ENCODE peak calls at places on chromosomes 6 and 20, in five cellular contexts. P, A, C, W and F are unnamed samples.

GRCh38 chr20:59749293-59749680 is 144.9 kb downstream of the PHACTR3 start:
- DNase-seq in C (no peak), W (no peak), A (no peak), P (no peak), F (peak; percentile 36)

GRCh38 chr20:3238616-3239025 is 369 bp downstream of the SLC4A11 start:
- DNase-seq in W (no peak), A (no peak), C (no peak), P (no peak), F (no peak)

GRCh38 chr6:134678436-134678889 is 271.4 kb downstream of the ALDH8A1 start:
- DNase-seq in W (peak; percentile 30), A (no peak), P (peak; percentile 65), C (peak; percentile 59), F (peak; percentile 45)

GRCh38 chr6:835476-836160 is 142.7 kb upstream of the EXOC2 start:
- DNase-seq in P (no peak), A (no peak), C (no peak), W (no peak), F (no peak)

GRCh38 chr6:44615621-44616020 is 228.1 kb downstream of the CDC5L start:
- DNase-seq in C (no peak), A (no peak), P (no peak), W (no peak), F (no peak)

GRCh38 chr6:136738178-136739057 is 53.9 kb downstream of the MAP3K5 start:
- DNase-seq in C (no peak), P (peak; percentile 77), A (no peak), W (peak; percentile 42), F (peak; percentile 47)

GRCh38 chr6:35786810-35787209 is 6.0 kb downstream of the CLPSL1 start:
- DNase-seq in C (no peak), A (no peak), W (no peak), P (no peak), F (no peak)

GRCh38 chr20:25984933-25985332 is 288.3 kb upstream of the ZNF337 start:
- DNase-seq in A (peak; percentile 75), P (no peak), C (peak; percentile 70), W (peak; percentile 61), F (peak; percentile 71)

GRCh38 chr20:41889125-41889870 is 271.1 kb upstream of the CHD6 start:
- DNase-seq in A (no peak), P (no peak), W (no peak), C (no peak), F (no peak)

GRCh38 chr6:117206951-117207687 is 58.2 kb upstream of the VGLL2 start:
- DNase-seq in A (peak; percentile 90), C (peak; percentile 15), P (no peak), W (no peak), F (peak; percentile 13)

GRCh38 chr20:4134355-4134834 is 119.0 kb upstream of the RNF24 start:
- DNase-seq in P (no peak), C (no peak), A (no peak), W (no peak), F (no peak)

GRCh38 chr20:64166712-64167615 is 2.7 kb downstream of the MYT1 start:
- DNase-seq in W (no peak), C (no peak), A (no peak), P (no peak), F (no peak)

GRCh38 chr20:41453006-41453950 is 86.7 kb upstream of the EMILIN3 start:
- DNase-seq in A (no peak), P (no peak), C (no peak), W (no peak), F (no peak)

GRCh38 chr6:112571486-112571885 is 224.4 kb downstream of the RFPL4B start:
- DNase-seq in P (no peak), A (no peak), C (peak; percentile 10), W (no peak), F (peak; percentile 19)

GRCh38 chr6:47484616-47485015 is 7.0 kb downstream of the CD2AP start:
- DNase-seq in W (no peak), C (no peak), P (no peak), A (no peak), F (no peak)
- H3K4me1 ChIP-seq in W (no peaks in the 10 kb centered on the region), C (peaks cover 36% of the 10 kb centered on the region), P (peaks cover 3% of the 10 kb centered on the region), A (peaks cover 20% of the 10 kb centered on the region), F (peaks cover 17% of the 10 kb centered on the region)

DNA sequence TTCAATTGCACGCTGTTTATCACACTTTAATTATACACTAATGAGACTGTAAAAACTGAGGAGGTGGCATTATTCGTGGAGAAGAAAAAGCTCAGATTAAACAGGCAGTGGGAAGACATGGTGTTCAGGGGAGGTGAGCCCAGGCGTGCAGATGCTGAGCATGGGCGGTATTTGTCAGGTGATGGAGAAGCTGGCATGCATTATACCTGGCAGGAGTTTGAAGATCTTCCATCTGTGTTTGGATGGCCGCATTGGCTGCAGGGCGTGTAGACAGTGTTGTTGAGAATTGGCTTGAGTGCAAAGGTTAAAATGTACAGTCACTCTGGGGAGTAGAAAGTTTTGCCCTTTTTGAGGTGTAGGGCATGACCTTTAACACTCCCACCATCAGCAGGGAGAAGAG is 213.8 kb downstream of the ERMARD start:
- DNase-seq in P (no peak), W (no peak), C (no peak), A (no peak), F (no peak)
- H3K9me3 ChIP-seq in P (no peaks in the 10 kb centered on the region), W (no peaks in the 10 kb centered on the region), C (no peaks in the 10 kb centered on the region), A (peaks cover 6% of the 10 kb centered on the region), F (no peaks in the 10 kb centered on the region)

GRCh38 chr6:16697437-16698162 is 63.7 kb downstream of the ATXN1 start:
- DNase-seq in W (no peak), A (no peak), C (no peak), P (no peak), F (no peak)

GRCh38 chr6:16698988-16699868 is 62.0 kb downstream of the ATXN1 start:
- DNase-seq in C (no peak), A (no peak), P (no peak), W (no peak), F (no peak)

GRCh38 chr6:16698163-16698533 is 63.1 kb downstream of the ATXN1 start:
- DNase-seq in W (no peak), A (no peak), P (no peak), C (no peak), F (no peak)

GRCh38 chr6:16704706-16705402 is 56.4 kb downstream of the ATXN1 start:
- DNase-seq in W (no peak), A (peak; percentile 58), C (no peak), P (no peak), F (no peak)

DNA sequence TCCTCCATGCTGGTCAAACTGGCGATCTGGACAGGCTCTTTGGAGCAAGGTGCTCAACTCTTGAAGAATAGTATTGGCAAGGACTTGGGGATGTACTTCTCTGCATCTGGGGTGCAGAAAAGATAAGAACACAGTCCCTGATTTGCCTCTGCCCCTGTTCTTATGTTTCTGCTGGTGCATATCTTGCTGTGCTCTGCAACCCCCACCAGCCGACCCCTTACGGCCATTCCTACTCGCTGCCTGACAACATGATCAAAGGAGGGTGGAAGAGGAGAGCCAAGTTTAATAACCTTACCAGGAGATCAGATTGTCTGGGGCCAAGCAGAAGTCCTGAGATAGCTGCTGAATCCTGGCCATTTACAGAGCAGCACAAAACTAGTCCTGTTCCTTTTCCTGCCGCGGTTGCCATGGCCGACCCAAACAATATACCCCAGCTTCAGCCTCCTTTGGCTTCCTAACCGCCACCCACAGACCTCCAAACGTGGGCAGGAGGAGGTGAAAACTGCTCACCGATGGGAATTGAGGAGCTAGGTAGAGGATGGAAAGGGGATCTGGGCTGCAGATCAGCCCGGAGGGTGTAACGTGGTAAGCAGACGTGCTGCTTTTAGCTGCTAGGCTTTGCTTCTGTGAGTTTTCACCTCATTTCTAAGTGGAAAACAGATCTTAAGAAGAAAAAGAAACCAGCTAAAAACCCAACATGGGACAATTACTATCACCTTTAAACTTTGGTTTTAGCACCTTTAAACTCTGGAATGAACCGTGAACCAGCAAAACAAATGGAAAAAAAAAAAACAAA is 60.9 kb downstream of the ATXN1 start:
- DNase-seq in W (no peak), C (no peak), P (no peak), A (no peak), F (no peak)
- H3K4me1 ChIP-seq in W (peaks cover 16% of the 10 kb centered on the region), C (peaks cover 58% of the 10 kb centered on the region), P (no peaks in the 10 kb centered on the region), A (peaks cover 41% of the 10 kb centered on the region), F (peaks cover 43% of the 10 kb centered on the region)

DNA sequence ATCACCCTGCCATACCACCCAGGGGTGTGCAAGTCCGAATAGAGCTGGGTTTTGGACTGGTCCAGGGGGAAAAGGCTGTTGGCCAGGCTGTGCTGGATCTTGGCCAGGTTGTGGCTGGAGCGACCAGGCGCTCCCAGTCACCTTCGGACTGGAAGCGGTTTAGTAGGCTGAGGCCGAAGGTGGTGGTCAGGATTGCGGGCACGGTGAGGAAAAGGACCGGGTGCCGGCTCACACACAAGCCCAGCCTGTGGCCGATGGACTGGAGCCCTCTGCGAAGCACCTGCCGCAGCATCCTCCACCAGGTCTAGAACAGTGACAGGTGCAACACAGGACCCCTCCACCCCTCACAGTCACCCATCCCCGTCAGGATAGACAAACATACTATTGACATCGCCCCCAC is 590.6 kb upstream of the PTCHD4 start:
- DNase-seq in W (no peak), C (no peak), A (no peak), P (no peak), F (no peak)
- H3K9me3 ChIP-seq in W (no peaks in the 10 kb centered on the region), C (no peaks in the 10 kb centered on the region), A (no peaks in the 10 kb centered on the region), P (no peaks in the 10 kb centered on the region), F (no peaks in the 10 kb centered on the region)

GRCh38 chr6:24205020-24205492 is 79.0 kb downstream of the NRSN1 start:
- DNase-seq in A (no peak), W (no peak), C (no peak), P (no peak), F (no peak)
- H3K4me1 ChIP-seq in A (no peaks in the 10 kb centered on the region), W (no peaks in the 10 kb centered on the region), C (no peaks in the 10 kb centered on the region), P (no peaks in the 10 kb centered on the region), F (no peaks in the 10 kb centered on the region)

GRCh38 chr6:167709196-167709595 is 117.5 kb upstream of the AFDN start:
- DNase-seq in C (no peak), W (no peak), A (no peak), P (peak; percentile 18), F (no peak)
- H3K9me3 ChIP-seq in C (no peaks in the 10 kb centered on the region), W (no peaks in the 10 kb centered on the region), A (no peaks in the 10 kb centered on the region), P (no peaks in the 10 kb centered on the region), F (no peaks in the 10 kb centered on the region)

DNA sequence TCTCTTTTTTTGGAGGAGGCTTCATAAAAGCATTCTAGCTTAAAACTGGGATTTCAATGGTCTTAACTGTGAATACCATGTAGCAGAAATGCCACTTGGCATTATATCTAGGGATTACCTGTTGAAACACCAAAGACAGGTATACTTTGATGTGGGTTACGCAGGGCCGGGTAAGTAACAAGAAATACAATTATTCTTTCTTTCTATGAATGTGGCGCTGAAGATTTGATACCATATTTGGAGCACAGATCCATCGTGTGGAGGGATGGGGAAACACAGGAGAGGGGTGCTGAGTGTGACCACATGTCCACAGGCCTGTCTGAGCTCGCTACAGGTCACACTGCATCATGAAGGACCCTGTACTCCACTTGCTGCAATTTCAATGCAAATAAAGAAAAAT is 257.8 kb downstream of the GMPR start:
- DNase-seq in A (no peak), W (no peak), C (no peak), P (no peak), F (no peak)
- H3K4me1 ChIP-seq in A (no peaks in the 10 kb centered on the region), W (no peaks in the 10 kb centered on the region), C (peaks cover 23% of the 10 kb centered on the region), P (no peaks in the 10 kb centered on the region), F (peaks cover 12% of the 10 kb centered on the region)

GRCh38 chr6:19410477-19410876 is 426.7 kb upstream of the ID4 start:
- DNase-seq in C (no peak), W (peak; percentile 19), A (no peak), P (no peak), F (no peak)

GRCh38 chr6:19413323-19413722 is 423.8 kb upstream of the ID4 start:
- DNase-seq in C (no peak), P (no peak), W (no peak), A (no peak), F (no peak)

DNA sequence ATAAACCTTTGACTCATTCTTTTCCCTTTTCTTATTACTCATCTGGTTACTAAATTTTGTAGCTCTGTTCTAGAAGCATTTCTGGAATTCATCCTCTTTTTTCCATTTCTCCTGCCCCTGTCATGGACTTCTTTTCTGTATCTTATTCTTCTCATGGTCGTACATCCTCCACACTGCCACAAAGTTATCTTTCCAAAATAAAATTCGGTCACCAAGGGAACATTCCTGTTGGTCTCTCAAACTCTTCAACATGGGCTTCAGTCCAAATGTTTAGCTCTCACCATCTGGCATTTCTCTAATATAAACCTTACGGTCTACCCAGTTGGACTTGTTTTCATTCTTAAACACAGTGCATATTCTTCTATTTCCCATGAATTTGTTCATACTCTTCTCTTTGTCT is 428.8 kb upstream of the ID4 start:
- DNase-seq in W (no peak), P (no peak), A (no peak), C (no peak), F (no peak)
- H3K9me3 ChIP-seq in W (no peaks in the 10 kb centered on the region), P (no peaks in the 10 kb centered on the region), A (no peaks in the 10 kb centered on the region), C (peaks cover 6% of the 10 kb centered on the region), F (peaks cover 10% of the 10 kb centered on the region)